ENCODE peak calls at places on chromosomes 16 and 17, in ten cellular contexts. W, B, J, K, C, U, R, P, S and M are unnamed samples.

GRCh38 chr17:59423137-59423703 is 91.8 kb downstream of the YPEL2 start:
- DNase-seq in B (no peak), R (peak; percentile 71), K (peak; percentile 42), P (no peak), U (no peak), S (no peak), J (peak; percentile 24), W (peak; percentile 90), C (no peak), M (no peak)

GRCh38 chr16:10172848-10173655 is 9.2 kb downstream of the GRIN2A start:
- DNase-seq in S (peak; percentile 65), J (no peak), U (no peak), P (no peak), K (no peak), C (no peak), R (no peak), W (no peak), B (no peak), M (no peak)

GRCh38 chr16:63617047-63617989 is 1504.5 kb downstream of the CDH11 start:
- DNase-seq in W (peak; percentile 33), S (no peak), J (no peak), K (no peak), P (no peak), R (peak; percentile 18), U (no peak), B (no peak), C (peak; percentile 37), M (no peak)

GRCh38 chr16:13012591-13012990 is 111.2 kb downstream of the SHISA9 start:
- DNase-seq in P (no peak), R (no peak), B (no peak), U (no peak), K (no peak), J (no peak), W (no peak), S (no peak), C (peak; percentile 32), M (no peak)

GRCh38 chr17:33072421-33073175 is 81.0 kb downstream of the SPACA3 start:
- DNase-seq in W (peak; percentile 4), J (no peak), C (no peak), K (no peak), P (no peak), U (no peak), R (no peak), S (no peak), B (no peak), M (no peak)

GRCh38 chr16:86217001-86217890 is 293.1 kb upstream of the FOXF1 start:
- DNase-seq in B (no peak), R (no peak), J (no peak), C (no peak), W (no peak), S (no peak), K (no peak), P (no peak), U (no peak), M (peak; percentile 34)

GRCh38 chr17:19590912-19591551 is 57.4 kb downstream of the SLC47A1 start:
- DNase-seq in W (no peak), S (no peak), C (no peak), B (no peak), U (no peak), R (peak; percentile 10), J (no peak), K (no peak), P (no peak), M (no peak)

GRCh38 chr16:252366-253337 is 18.0 kb downstream of the FAM234A start:
- DNase-seq in W (no peak), C (no peak), U (no peak), R (no peak), S (no peak), P (no peak), J (no peak), B (no peak), K (no peak), M (no peak)

GRCh38 chr16:53099318-53100130 is 44.7 kb downstream of the CHD9 start:
- DNase-seq in K (peak; percentile 86), C (peak; percentile 79), R (peak; percentile 99), W (peak; percentile 96), U (peak; percentile 91), J (peak; percentile 89), P (peak; percentile 93), B (peak; percentile 77), S (peak; percentile 80), M (peak; percentile 39)

GRCh38 chr16:11215935-11216556 is 40.0 kb downstream of the SOCS1 start:
- DNase-seq in C (no peak), U (no peak), W (no peak), P (no peak), J (no peak), B (no peak), K (no peak), R (no peak), S (no peak), M (no peak)

GRCh38 chr16:3030872-3031212 is 5.9 kb downstream of the BICDL2 start:
- DNase-seq in C (no peak), J (no peak), P (no peak), S (no peak), B (no peak), W (no peak), U (no peak), K (no peak), R (no peak), M (no peak)

GRCh38 chr16:84058211-84058610 is 15.6 kb upstream of the SLC38A8 start:
- DNase-seq in R (no peak), C (no peak), U (no peak), J (no peak), B (no peak), P (no peak), K (no peak), W (no peak), S (no peak), M (no peak)

GRCh38 chr17:21010705-21011596 is 31.9 kb downstream of the USP22 start:
- DNase-seq in R (no peak), P (no peak), C (no peak), J (no peak), U (no peak), B (no peak), K (no peak), W (no peak), S (no peak), M (no peak)

DNA sequence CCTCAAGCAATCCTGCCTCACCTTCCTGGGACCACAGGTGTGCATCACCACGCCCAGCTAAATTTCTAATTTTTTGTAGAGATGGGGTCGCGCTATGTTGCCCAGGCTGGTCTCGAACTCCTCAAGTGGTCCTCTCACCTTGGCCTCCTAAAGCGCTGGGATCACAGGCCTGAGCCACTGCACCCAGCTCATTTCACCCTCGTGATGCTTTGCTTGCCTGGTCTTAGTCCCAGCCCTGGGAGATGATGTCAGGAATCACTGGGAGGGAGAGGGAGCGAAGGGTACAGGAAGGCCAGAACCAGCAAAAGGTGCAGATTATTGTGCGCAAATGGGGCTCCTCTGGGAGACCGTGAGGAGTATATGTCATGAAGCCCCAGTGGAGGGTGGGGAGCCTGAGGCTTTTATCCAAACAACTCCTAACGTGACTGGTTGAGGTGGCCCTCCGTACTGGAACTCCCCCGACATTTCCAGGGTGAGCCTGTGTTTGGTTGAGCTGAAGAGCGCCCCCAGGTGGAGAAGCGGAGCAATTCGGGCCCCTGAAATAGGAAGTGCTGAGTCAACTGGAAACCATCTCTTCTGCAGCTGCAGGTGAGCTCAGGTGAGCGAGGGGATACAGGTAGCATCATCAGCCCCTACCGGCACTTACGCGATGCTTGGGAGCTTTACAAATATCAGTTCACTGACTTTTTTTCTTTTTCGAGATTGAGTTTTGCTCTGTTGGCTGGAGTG is 41.2 kb upstream of the HAPSTR1 start:
- DNase-seq in J (peak; percentile 16), B (no peak), K (no peak), C (peak; percentile 24), P (peak; percentile 50), S (no peak), U (no peak), R (no peak), W (peak; percentile 23), M (no peak)
- TF ChIP-seq CTCF in J (peak; percentile 46), B (no peak), K (peak; percentile 48), C (peak; percentile 74), P (peak; percentile 59), S (peak; percentile 56), U (no peak), R (peak; percentile 5), W (peak; percentile 42), M (peak; percentile 63)

GRCh38 chr16:87930456-87930855 is 5.9 kb downstream of the CA5A start:
- DNase-seq in S (no peak), R (no peak), U (no peak), P (peak; percentile 50), B (no peak), C (peak; percentile 49), K (no peak), W (no peak), J (no peak), M (no peak)
- TF ChIP-seq CTCF in S (peak; percentile 42), R (peak; percentile 8), U (no peak), P (peak; percentile 42), B (no peak), C (no peak), K (peak; percentile 10), W (peak; percentile 31), J (peak; percentile 43), M (peak; percentile 11)

DNA sequence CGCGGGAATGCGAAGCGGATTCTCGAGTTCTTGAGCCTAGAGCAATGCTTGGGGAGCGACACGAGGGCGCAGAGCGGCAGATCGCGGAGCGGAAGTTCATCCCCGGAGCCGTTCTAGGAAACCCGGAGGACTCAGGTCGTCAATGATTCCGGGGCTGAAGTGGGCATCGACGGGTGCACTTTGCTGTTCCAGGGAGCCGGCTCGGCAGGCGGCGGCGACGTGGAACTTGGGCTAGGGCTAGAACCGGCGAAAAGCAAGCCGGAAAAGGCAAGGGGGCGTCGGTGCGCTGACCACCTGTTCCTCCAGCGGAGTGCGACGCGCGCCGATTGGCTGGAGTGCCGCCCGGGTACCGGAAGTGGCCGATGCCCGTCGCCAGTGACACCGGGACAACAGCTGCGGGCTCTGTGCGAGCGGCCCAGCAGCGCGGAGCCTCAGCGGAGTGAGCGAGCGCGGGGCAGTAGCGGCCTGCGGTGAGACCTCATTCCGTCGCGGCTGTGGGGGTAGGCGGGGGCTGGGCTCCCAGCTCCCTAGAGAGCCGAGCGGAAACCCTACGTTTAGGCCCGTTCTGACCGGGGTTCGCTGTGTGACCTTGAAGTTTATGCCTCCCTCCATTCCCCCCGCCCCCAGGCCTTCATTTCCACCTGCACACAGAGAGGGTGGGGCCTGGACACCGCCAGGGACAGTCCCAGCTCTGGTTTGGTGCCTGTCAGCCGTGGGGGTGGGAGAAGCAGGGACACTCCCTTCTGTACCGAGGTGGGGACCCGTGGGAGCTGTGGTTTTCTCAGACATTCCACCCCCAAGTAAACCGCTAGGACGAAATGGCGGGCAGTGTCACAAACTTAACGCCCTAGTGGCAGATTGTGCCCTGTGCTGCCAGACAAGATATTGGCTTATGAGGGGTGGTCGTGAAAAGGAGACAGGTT is at the start of gene ZFP3:
- DNase-seq in J (peak; percentile 68), W (peak; percentile 82), P (peak; percentile 74), B (peak; percentile 80), U (peak; percentile 87), S (peak; percentile 26), C (peak; percentile 84), R (peak; percentile 88), K (peak; percentile 70), M (no peak)
- TF ChIP-seq CTCF in J (no peak), W (no peak), P (peak; percentile 11), B (peak; percentile 32), U (no peak), S (no peak), C (peak; percentile 13), R (no peak), K (no peak), M (no peak)

GRCh38 chr17:27038676-27039075 is 255.2 kb upstream of the WSB1 start:
- DNase-seq in R (no peak), B (no peak), P (peak; percentile 72), U (no peak), C (no peak), S (no peak), K (no peak), J (no peak), W (no peak), M (no peak)
- TF ChIP-seq CTCF in R (no peak), B (no peak), P (peak; percentile 79), U (no peak), C (no peak), S (no peak), K (peak; percentile 11), J (no peak), W (no peak), M (no peak)